ENCODE peak calls at places on chromosome 4, in eight cellular contexts. One of them, this sample, is unnamed.

GRCh38 chr4:38177792-38178665 is 217.8 kb downstream of the PTTG2 start:
- DNase-seq in posterior vena cava: peak
- DNase-seq in amniotic stem cell: no peak
- DNase-seq in NCI-H345: no peak
- DNase-seq in T-helper 22 cell: no peak
- DNase-seq in AG08396: no peak
- DNase-seq in RWPE1: no peak
- DNase-seq in activated gamma-delta T cell treated with anti-CD3 and anti-CD28 coated beads, Interleukin-2, amount 50 U/mL, for 16 hours: peak
- DNase-seq in this sample: no peak

GRCh38 chr4:15077969-15078368 is 75.7 kb downstream of the CPEB2 start:
- DNase-seq in posterior vena cava: no peak
- DNase-seq in amniotic stem cell: no peak
- DNase-seq in NCI-H345: no peak
- DNase-seq in T-helper 22 cell: no peak
- DNase-seq in AG08396: no peak
- DNase-seq in RWPE1: no peak
- DNase-seq in activated gamma-delta T cell treated with anti-CD3 and anti-CD28 coated beads, Interleukin-2, amount 50 U/mL, for 16 hours: no peak
- DNase-seq in this sample: no peak

GRCh38 chr4:165096776-165097175 is 15.9 kb downstream of the TMEM192 start:
- DNase-seq in posterior vena cava: no peak
- DNase-seq in amniotic stem cell: no peak
- DNase-seq in NCI-H345: no peak
- DNase-seq in T-helper 22 cell: no peak
- DNase-seq in AG08396: peak
- DNase-seq in RWPE1: peak
- DNase-seq in activated gamma-delta T cell treated with anti-CD3 and anti-CD28 coated beads, Interleukin-2, amount 50 U/mL, for 16 hours: no peak
- DNase-seq in this sample: no peak

GRCh38 chr4:76823516-76823915 is 74.4 kb downstream of the SOWAHB start:
- DNase-seq in posterior vena cava: no peak
- DNase-seq in amniotic stem cell: no peak
- DNase-seq in NCI-H345: no peak
- DNase-seq in T-helper 22 cell: no peak
- DNase-seq in AG08396: no peak
- DNase-seq in RWPE1: no peak
- DNase-seq in activated gamma-delta T cell treated with anti-CD3 and anti-CD28 coated beads, Interleukin-2, amount 50 U/mL, for 16 hours: no peak
- DNase-seq in this sample: no peak

GRCh38 chr4:174522183-174523002 is at the start of gene HPGD:
- DNase-seq in posterior vena cava: peak
- DNase-seq in amniotic stem cell: no peak
- DNase-seq in NCI-H345: peak
- DNase-seq in T-helper 22 cell: peak
- DNase-seq in AG08396: peak
- DNase-seq in RWPE1: no peak
- DNase-seq in activated gamma-delta T cell treated with anti-CD3 and anti-CD28 coated beads, Interleukin-2, amount 50 U/mL, for 16 hours: peak
- DNase-seq in this sample: no peak

GRCh38 chr4:128244379-128244778 is 43.2 kb downstream of the PGRMC2 start:
- DNase-seq in posterior vena cava: no peak
- DNase-seq in amniotic stem cell: no peak
- DNase-seq in NCI-H345: no peak
- DNase-seq in T-helper 22 cell: no peak
- DNase-seq in AG08396: no peak
- DNase-seq in RWPE1: no peak
- DNase-seq in activated gamma-delta T cell treated with anti-CD3 and anti-CD28 coated beads, Interleukin-2, amount 50 U/mL, for 16 hours: no peak
- DNase-seq in this sample: no peak

GRCh38 chr4:6257243-6258025 is 12.2 kb upstream of the WFS1 start:
- DNase-seq in posterior vena cava: peak
- DNase-seq in amniotic stem cell: no peak
- DNase-seq in NCI-H345: no peak
- DNase-seq in T-helper 22 cell: no peak
- DNase-seq in AG08396: no peak
- DNase-seq in RWPE1: no peak
- DNase-seq in activated gamma-delta T cell treated with anti-CD3 and anti-CD28 coated beads, Interleukin-2, amount 50 U/mL, for 16 hours: no peak
- DNase-seq in this sample: no peak

GRCh38 chr4:159410076-159410777 is 307.3 kb downstream of the RAPGEF2 start:
- DNase-seq in posterior vena cava: no peak
- DNase-seq in amniotic stem cell: no peak
- DNase-seq in NCI-H345: no peak
- DNase-seq in T-helper 22 cell: no peak
- DNase-seq in AG08396: peak
- DNase-seq in RWPE1: peak
- DNase-seq in activated gamma-delta T cell treated with anti-CD3 and anti-CD28 coated beads, Interleukin-2, amount 50 U/mL, for 16 hours: no peak
- DNase-seq in this sample: no peak

GRCh38 chr4:109211671-109212070 is 90.8 kb downstream of the COL25A1 start:
- DNase-seq in posterior vena cava: no peak
- DNase-seq in amniotic stem cell: no peak
- DNase-seq in NCI-H345: no peak
- DNase-seq in T-helper 22 cell: no peak
- DNase-seq in AG08396: no peak
- DNase-seq in RWPE1: no peak
- DNase-seq in activated gamma-delta T cell treated with anti-CD3 and anti-CD28 coated beads, Interleukin-2, amount 50 U/mL, for 16 hours: no peak
- DNase-seq in this sample: no peak

GRCh38 chr4:153518637-153519384 is 52.7 kb downstream of the TMEM131L start:
- DNase-seq in posterior vena cava: no peak
- DNase-seq in amniotic stem cell: no peak
- DNase-seq in NCI-H345: no peak
- DNase-seq in T-helper 22 cell: no peak
- DNase-seq in AG08396: no peak
- DNase-seq in RWPE1: no peak
- DNase-seq in activated gamma-delta T cell treated with anti-CD3 and anti-CD28 coated beads, Interleukin-2, amount 50 U/mL, for 16 hours: no peak
- DNase-seq in this sample: no peak

GRCh38 chr4:77538144-77538543 is 67.5 kb upstream of the CXCL13 start:
- DNase-seq in posterior vena cava: no peak
- DNase-seq in amniotic stem cell: no peak
- DNase-seq in NCI-H345: no peak
- DNase-seq in T-helper 22 cell: no peak
- DNase-seq in AG08396: peak
- DNase-seq in RWPE1: peak
- DNase-seq in activated gamma-delta T cell treated with anti-CD3 and anti-CD28 coated beads, Interleukin-2, amount 50 U/mL, for 16 hours: no peak
- DNase-seq in this sample: peak

GRCh38 chr4:74094227-74094626 is 4.8 kb downstream of the CXCL2 start:
- DNase-seq in posterior vena cava: no peak
- DNase-seq in amniotic stem cell: no peak
- DNase-seq in NCI-H345: no peak
- DNase-seq in T-helper 22 cell: no peak
- DNase-seq in AG08396: no peak
- DNase-seq in RWPE1: no peak
- DNase-seq in activated gamma-delta T cell treated with anti-CD3 and anti-CD28 coated beads, Interleukin-2, amount 50 U/mL, for 16 hours: no peak
- DNase-seq in this sample: no peak

GRCh38 chr4:15479089-15479912 is 9.6 kb downstream of the CC2D2A start:
- DNase-seq in posterior vena cava: peak
- DNase-seq in amniotic stem cell: peak
- DNase-seq in NCI-H345: peak
- DNase-seq in T-helper 22 cell: no peak
- DNase-seq in AG08396: peak
- DNase-seq in RWPE1: peak
- DNase-seq in activated gamma-delta T cell treated with anti-CD3 and anti-CD28 coated beads, Interleukin-2, amount 50 U/mL, for 16 hours: no peak
- DNase-seq in this sample: peak

GRCh38 chr4:74117024-74117534 is 18.1 kb upstream of the CXCL2 start:
- DNase-seq in posterior vena cava: peak
- DNase-seq in amniotic stem cell: peak
- DNase-seq in NCI-H345: peak
- DNase-seq in T-helper 22 cell: no peak
- DNase-seq in AG08396: peak
- DNase-seq in RWPE1: no peak
- DNase-seq in activated gamma-delta T cell treated with anti-CD3 and anti-CD28 coated beads, Interleukin-2, amount 50 U/mL, for 16 hours: no peak
- DNase-seq in this sample: no peak

GRCh38 chr4:24850669-24851068 is 55.3 kb downstream of the SOD3 start:
- DNase-seq in posterior vena cava: no peak
- DNase-seq in amniotic stem cell: peak
- DNase-seq in NCI-H345: no peak
- DNase-seq in T-helper 22 cell: no peak
- DNase-seq in AG08396: peak
- DNase-seq in RWPE1: peak
- DNase-seq in activated gamma-delta T cell treated with anti-CD3 and anti-CD28 coated beads, Interleukin-2, amount 50 U/mL, for 16 hours: no peak
- DNase-seq in this sample: no peak

GRCh38 chr4:186067757-186068385 is 1.1 kb upstream of the TLR3 start:
- DNase-seq in posterior vena cava: no peak
- DNase-seq in amniotic stem cell: no peak
- DNase-seq in NCI-H345: peak
- DNase-seq in T-helper 22 cell: no peak
- DNase-seq in AG08396: peak
- DNase-seq in RWPE1: no peak
- DNase-seq in activated gamma-delta T cell treated with anti-CD3 and anti-CD28 coated beads, Interleukin-2, amount 50 U/mL, for 16 hours: no peak
- DNase-seq in this sample: peak

GRCh38 chr4:37641886-37642849 is 44.0 kb downstream of the RELL1 start:
- DNase-seq in posterior vena cava: no peak
- DNase-seq in amniotic stem cell: no peak
- DNase-seq in NCI-H345: no peak
- DNase-seq in T-helper 22 cell: no peak
- DNase-seq in AG08396: no peak
- DNase-seq in RWPE1: no peak
- DNase-seq in activated gamma-delta T cell treated with anti-CD3 and anti-CD28 coated beads, Interleukin-2, amount 50 U/mL, for 16 hours: no peak
- DNase-seq in this sample: no peak

GRCh38 chr4:64539234-64539849 is 130.1 kb upstream of the TECRL start:
- DNase-seq in posterior vena cava: no peak
- DNase-seq in amniotic stem cell: peak
- DNase-seq in NCI-H345: peak
- DNase-seq in T-helper 22 cell: no peak
- DNase-seq in AG08396: peak
- DNase-seq in RWPE1: peak
- DNase-seq in activated gamma-delta T cell treated with anti-CD3 and anti-CD28 coated beads, Interleukin-2, amount 50 U/mL, for 16 hours: no peak
- DNase-seq in this sample: no peak

GRCh38 chr4:78292336-78292735 is 235.2 kb downstream of the FRAS1 start:
- DNase-seq in posterior vena cava: no peak
- DNase-seq in amniotic stem cell: no peak
- DNase-seq in NCI-H345: no peak
- DNase-seq in T-helper 22 cell: no peak
- DNase-seq in AG08396: no peak
- DNase-seq in RWPE1: no peak
- DNase-seq in activated gamma-delta T cell treated with anti-CD3 and anti-CD28 coated beads, Interleukin-2, amount 50 U/mL, for 16 hours: no peak
- DNase-seq in this sample: no peak

GRCh38 chr4:11073621-11074051 is 355.1 kb downstream of the HS3ST1 start:
- DNase-seq in posterior vena cava: peak
- DNase-seq in amniotic stem cell: no peak
- DNase-seq in NCI-H345: no peak
- DNase-seq in T-helper 22 cell: no peak
- DNase-seq in AG08396: no peak
- DNase-seq in RWPE1: peak
- DNase-seq in activated gamma-delta T cell treated with anti-CD3 and anti-CD28 coated beads, Interleukin-2, amount 50 U/mL, for 16 hours: no peak
- DNase-seq in this sample: no peak

GRCh38 chr4:61501812-61502211 is 301.7 kb downstream of the ADGRL3 start:
- DNase-seq in posterior vena cava: no peak
- DNase-seq in amniotic stem cell: no peak
- DNase-seq in NCI-H345: no peak
- DNase-seq in T-helper 22 cell: no peak
- DNase-seq in AG08396: no peak
- DNase-seq in RWPE1: no peak
- DNase-seq in activated gamma-delta T cell treated with anti-CD3 and anti-CD28 coated beads, Interleukin-2, amount 50 U/mL, for 16 hours: no peak
- DNase-seq in this sample: no peak

GRCh38 chr4:56786955-56787354 is 34.5 kb downstream of the SPINK2 start:
- DNase-seq in posterior vena cava: no peak
- DNase-seq in amniotic stem cell: peak
- DNase-seq in NCI-H345: peak
- DNase-seq in T-helper 22 cell: no peak
- DNase-seq in AG08396: peak
- DNase-seq in RWPE1: peak
- DNase-seq in activated gamma-delta T cell treated with anti-CD3 and anti-CD28 coated beads, Interleukin-2, amount 50 U/mL, for 16 hours: no peak
- DNase-seq in this sample: no peak

GRCh38 chr4:166252487-166253402 is 379.7 kb downstream of the TLL1 start:
- DNase-seq in posterior vena cava: no peak
- DNase-seq in amniotic stem cell: no peak
- DNase-seq in NCI-H345: peak
- DNase-seq in T-helper 22 cell: no peak
- DNase-seq in AG08396: no peak
- DNase-seq in RWPE1: peak
- DNase-seq in activated gamma-delta T cell treated with anti-CD3 and anti-CD28 coated beads, Interleukin-2, amount 50 U/mL, for 16 hours: no peak
- DNase-seq in this sample: no peak

GRCh38 chr4:143089291-143089690 is 95.4 kb upstream of the USP38 start:
- DNase-seq in posterior vena cava: no peak
- DNase-seq in amniotic stem cell: no peak
- DNase-seq in NCI-H345: no peak
- DNase-seq in T-helper 22 cell: no peak
- DNase-seq in AG08396: no peak
- DNase-seq in RWPE1: no peak
- DNase-seq in activated gamma-delta T cell treated with anti-CD3 and anti-CD28 coated beads, Interleukin-2, amount 50 U/mL, for 16 hours: no peak
- DNase-seq in this sample: no peak

GRCh38 chr4:143609492-143609891 is 91.0 kb downstream of the FREM3 start:
- DNase-seq in posterior vena cava: no peak
- DNase-seq in amniotic stem cell: no peak
- DNase-seq in NCI-H345: no peak
- DNase-seq in T-helper 22 cell: no peak
- DNase-seq in AG08396: no peak
- DNase-seq in RWPE1: no peak
- DNase-seq in activated gamma-delta T cell treated with anti-CD3 and anti-CD28 coated beads, Interleukin-2, amount 50 U/mL, for 16 hours: no peak
- DNase-seq in this sample: no peak

GRCh38 chr4:26319467-26320158 is 1.2 kb upstream of the RBPJ start:
- DNase-seq in posterior vena cava: peak
- DNase-seq in amniotic stem cell: peak
- DNase-seq in NCI-H345: peak
- DNase-seq in T-helper 22 cell: peak
- DNase-seq in AG08396: peak
- DNase-seq in RWPE1: peak
- DNase-seq in activated gamma-delta T cell treated with anti-CD3 and anti-CD28 coated beads, Interleukin-2, amount 50 U/mL, for 16 hours: peak
- DNase-seq in this sample: peak

GRCh38 chr4:1960170-1960825 is 48.5 kb downstream of the NELFA start:
- DNase-seq in posterior vena cava: peak
- DNase-seq in amniotic stem cell: no peak
- DNase-seq in NCI-H345: no peak
- DNase-seq in T-helper 22 cell: no peak
- DNase-seq in AG08396: peak
- DNase-seq in RWPE1: no peak
- DNase-seq in activated gamma-delta T cell treated with anti-CD3 and anti-CD28 coated beads, Interleukin-2, amount 50 U/mL, for 16 hours: no peak
- DNase-seq in this sample: no peak

GRCh38 chr4:22410645-22411247 is 105.1 kb downstream of the ADGRA3 start:
- DNase-seq in posterior vena cava: no peak
- DNase-seq in amniotic stem cell: no peak
- DNase-seq in NCI-H345: no peak
- DNase-seq in T-helper 22 cell: no peak
- DNase-seq in AG08396: no peak
- DNase-seq in RWPE1: no peak
- DNase-seq in activated gamma-delta T cell treated with anti-CD3 and anti-CD28 coated beads, Interleukin-2, amount 50 U/mL, for 16 hours: no peak
- DNase-seq in this sample: no peak

GRCh38 chr4:148442830-148443549 is 776 bp upstream of the NR3C2 start:
- DNase-seq in posterior vena cava: no peak
- DNase-seq in amniotic stem cell: no peak
- DNase-seq in NCI-H345: no peak
- DNase-seq in T-helper 22 cell: no peak
- DNase-seq in AG08396: peak
- DNase-seq in RWPE1: no peak
- DNase-seq in activated gamma-delta T cell treated with anti-CD3 and anti-CD28 coated beads, Interleukin-2, amount 50 U/mL, for 16 hours: no peak
- DNase-seq in this sample: no peak

GRCh38 chr4:1762264-1763010 is 30.7 kb upstream of the FGFR3 start:
- DNase-seq in posterior vena cava: no peak
- DNase-seq in amniotic stem cell: no peak
- DNase-seq in NCI-H345: no peak
- DNase-seq in T-helper 22 cell: no peak
- DNase-seq in AG08396: no peak
- DNase-seq in RWPE1: no peak
- DNase-seq in activated gamma-delta T cell treated with anti-CD3 and anti-CD28 coated beads, Interleukin-2, amount 50 U/mL, for 16 hours: no peak
- DNase-seq in this sample: no peak

GRCh38 chr4:138804705-138805104 is 210.9 kb upstream of the NOCT start:
- DNase-seq in posterior vena cava: no peak
- DNase-seq in amniotic stem cell: no peak
- DNase-seq in NCI-H345: no peak
- DNase-seq in T-helper 22 cell: no peak
- DNase-seq in AG08396: no peak
- DNase-seq in RWPE1: no peak
- DNase-seq in activated gamma-delta T cell treated with anti-CD3 and anti-CD28 coated beads, Interleukin-2, amount 50 U/mL, for 16 hours: no peak
- DNase-seq in this sample: no peak

GRCh38 chr4:111027526-111027925 is 404.6 kb upstream of the PITX2 start:
- DNase-seq in posterior vena cava: no peak
- DNase-seq in amniotic stem cell: no peak
- DNase-seq in NCI-H345: no peak
- DNase-seq in T-helper 22 cell: no peak
- DNase-seq in AG08396: peak
- DNase-seq in RWPE1: no peak
- DNase-seq in activated gamma-delta T cell treated with anti-CD3 and anti-CD28 coated beads, Interleukin-2, amount 50 U/mL, for 16 hours: no peak
- DNase-seq in this sample: no peak

GRCh38 chr4:89482926-89483595 is 175.5 kb upstream of the GPRIN3 start:
- DNase-seq in posterior vena cava: no peak
- DNase-seq in amniotic stem cell: no peak
- DNase-seq in NCI-H345: no peak
- DNase-seq in T-helper 22 cell: no peak
- DNase-seq in AG08396: no peak
- DNase-seq in RWPE1: no peak
- DNase-seq in activated gamma-delta T cell treated with anti-CD3 and anti-CD28 coated beads, Interleukin-2, amount 50 U/mL, for 16 hours: no peak
- DNase-seq in this sample: no peak

GRCh38 chr4:96983830-96984229 is 1143.9 kb downstream of the PDHA2 start:
- DNase-seq in posterior vena cava: no peak
- DNase-seq in amniotic stem cell: no peak
- DNase-seq in NCI-H345: no peak
- DNase-seq in T-helper 22 cell: no peak
- DNase-seq in AG08396: no peak
- DNase-seq in RWPE1: no peak
- DNase-seq in activated gamma-delta T cell treated with anti-CD3 and anti-CD28 coated beads, Interleukin-2, amount 50 U/mL, for 16 hours: no peak
- DNase-seq in this sample: no peak

This sample was measured in epithelial cell of prostate.